ENCODE peak calls at places on chromosomes 1 and 21, in four cellular contexts. J is HepG2, U is transverse colon, Q is mesenchymal stem cell. F is an unnamed sample. For H3K4me1, the result is how much of the 10 kb centered on the place peaks cover.

GRCh38 chr1:9247894-9248293 is 13.3 kb downstream of the H6PD start:
- DNase-seq in Q (no peak), U (no peak), J (no peak), F (peak)

GRCh38 chr21:43345746-43346409 is 81.1 kb downstream of the SIK1 start:
- DNase-seq in Q (peak), J (peak), U (no peak), F (no peak)

GRCh38 chr1:234913771-234914170 is 214.9 kb downstream of the TOMM20 start:
- DNase-seq in J (no peak), U (no peak), Q (no peak), F (no peak)

GRCh38 chr1:92826792-92827191 is 5.0 kb upstream of the RPL5 start:
- DNase-seq in U (no peak), Q (no peak), J (no peak), F (no peak)

GRCh38 chr1:119964673-119965363 is 68.5 kb upstream of the ADAM30 start:
- DNase-seq in Q (no peak), J (no peak), U (no peak), F (no peak)

GRCh38 chr1:6188466-6188865 is 8.3 kb upstream of the CHD5 start:
- DNase-seq in Q (no peak), J (no peak), U (no peak), F (no peak)

GRCh38 chr1:206551985-206552325 is 44.6 kb downstream of the RASSF5 start:
- DNase-seq in Q (no peak), J (no peak), U (peak), F (no peak)

GRCh38 chr1:36400825-36401601 is 3.3 kb upstream of the LSM10 start:
- DNase-seq in Q (peak), U (peak), J (peak), F (peak)

GRCh38 chr1:80365634-80366033 is 1359.1 kb upstream of the ADGRL4 start:
- DNase-seq in U (no peak), Q (no peak), J (no peak), F (no peak)

GRCh38 chr1:227574926-227575325 is 11.6 kb downstream of the ZNF678 start:
- DNase-seq in U (no peak), J (no peak), Q (no peak), F (no peak)

GRCh38 chr1:117290855-117291254 is 76.4 kb upstream of the MAN1A2 start:
- DNase-seq in U (no peak), J (no peak), Q (no peak), F (no peak)

GRCh38 chr1:194280463-194280862 is 1094.0 kb upstream of the B3GALT2 start:
- DNase-seq in Q (no peak), U (no peak), J (no peak), F (no peak)

GRCh38 chr1:111147948-111148347 is 7.9 kb downstream of the CEPT1 start:
- DNase-seq in J (no peak), Q (no peak), U (no peak), F (no peak)

GRCh38 chr1:85502171-85502570 is 37.2 kb upstream of the DDAH1 start:
- DNase-seq in Q (peak), U (no peak), J (peak), F (no peak)

GRCh38 chr1:4033129-4033676 is 133.1 kb upstream of the C1orf174 start:
- DNase-seq in J (no peak), U (no peak), Q (no peak), F (no peak)

GRCh38 chr1:174871886-174872285 is 127.9 kb upstream of the CACYBP start:
- DNase-seq in Q (no peak), J (no peak), U (no peak), F (no peak)

GRCh38 chr1:13808729-13809131 is 108.7 kb downstream of the PRDM2 start:
- DNase-seq in Q (peak), U (no peak), J (no peak), F (peak)

GRCh38 chr1:34050711-34051485 is 114.1 kb downstream of the CSMD2 start:
- DNase-seq in U (no peak), Q (no peak), J (no peak), F (no peak)

GRCh38 chr1:241888232-241888631 is 40.2 kb downstream of the EXO1 start:
- DNase-seq in J (no peak), Q (peak), U (no peak), F (no peak)

GRCh38 chr1:54095543-54096286 is 42.3 kb downstream of the TCEANC2 start:
- DNase-seq in Q (peak), U (no peak), J (no peak), F (no peak)

GRCh38 chr1:182196897-182197546 is 135.5 kb upstream of the ZNF648 start:
- DNase-seq in Q (no peak), U (no peak), J (no peak), F (peak)

GRCh38 chr1:202165267-202165941 is 5.0 kb upstream of the PTPN7 start:
- DNase-seq in Q (no peak), U (no peak), J (no peak), F (no peak)

GRCh38 chr1:202165942-202166843 is 5.8 kb upstream of the PTPN7 start:
- DNase-seq in Q (no peak), J (no peak), U (no peak), F (no peak)

GRCh38 chr1:202163281-202164270 is 3.2 kb upstream of the PTPN7 start:
- DNase-seq in J (no peak), Q (no peak), U (no peak), F (peak)

GRCh38 chr1:202162418-202163280 is 2.2 kb upstream of the PTPN7 start:
- DNase-seq in J (no peak), Q (no peak), U (no peak), F (no peak)

DNA sequence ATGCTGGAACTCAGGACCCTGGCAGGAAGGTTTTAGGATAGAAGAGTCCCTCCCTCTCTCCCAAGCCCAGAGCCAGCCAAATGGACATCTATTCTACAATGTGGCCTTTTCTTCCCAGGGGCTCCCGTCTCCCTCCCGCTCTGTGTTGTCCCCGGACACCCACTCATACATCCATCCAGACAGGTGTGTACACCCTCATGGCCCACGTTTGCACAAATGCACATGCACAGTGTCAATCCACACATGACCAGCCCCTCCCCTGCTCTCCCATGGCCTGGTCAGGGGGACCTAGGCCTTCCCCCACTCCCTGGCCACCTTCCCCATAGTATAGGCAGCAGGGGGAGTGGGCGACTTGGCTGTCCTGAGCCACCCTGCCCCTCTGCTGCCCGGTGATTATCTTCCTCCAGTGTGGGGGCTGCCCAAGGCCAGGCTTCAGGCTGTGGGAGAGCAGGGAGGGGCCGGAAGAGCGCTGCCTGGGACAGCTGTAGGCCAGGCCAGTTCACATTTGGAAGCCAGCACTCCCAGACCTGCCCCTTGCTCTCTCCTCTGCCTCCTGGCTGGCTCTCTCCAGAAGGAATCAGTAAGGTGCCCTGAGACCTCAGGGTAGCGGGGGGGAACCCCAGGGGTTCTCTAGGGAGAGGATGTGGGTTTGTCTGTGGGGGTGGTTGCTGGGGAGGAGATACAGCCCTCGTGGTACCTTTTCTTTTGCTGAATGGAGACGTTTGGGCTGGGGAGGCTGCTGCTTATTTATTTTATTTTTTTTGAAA is 4.1 kb upstream of the PTPN7 start:
- DNase-seq in Q (no peak), J (no peak), U (peak), F (no peak)
- H3K4me1 ChIP-seq in Q (under half), J (under half), U (under half), F (half or more)

GRCh38 chr1:16112558-16113555 is 39.4 kb upstream of the FAM131C start:
- DNase-seq in U (no peak), J (peak), Q (peak), F (peak)
- H3K4me1 ChIP-seq in U (under half), J (half or more), Q (under half), F (under half)

GRCh38 chr21:45409466-45410150 is 4.6 kb downstream of the COL18A1 start:
- DNase-seq in J (peak), U (no peak), Q (no peak), F (peak)

GRCh38 chr21:45411810-45412206 is 6.8 kb downstream of the COL18A1 start:
- DNase-seq in U (no peak), Q (no peak), J (no peak), F (peak)

GRCh38 chr21:45410865-45411809 is 6.2 kb downstream of the COL18A1 start:
- DNase-seq in J (no peak), U (no peak), Q (peak), F (no peak)

GRCh38 chr21:45408811-45409261 is 3.9 kb downstream of the COL18A1 start:
- DNase-seq in U (no peak), J (no peak), Q (no peak), F (peak)

DNA sequence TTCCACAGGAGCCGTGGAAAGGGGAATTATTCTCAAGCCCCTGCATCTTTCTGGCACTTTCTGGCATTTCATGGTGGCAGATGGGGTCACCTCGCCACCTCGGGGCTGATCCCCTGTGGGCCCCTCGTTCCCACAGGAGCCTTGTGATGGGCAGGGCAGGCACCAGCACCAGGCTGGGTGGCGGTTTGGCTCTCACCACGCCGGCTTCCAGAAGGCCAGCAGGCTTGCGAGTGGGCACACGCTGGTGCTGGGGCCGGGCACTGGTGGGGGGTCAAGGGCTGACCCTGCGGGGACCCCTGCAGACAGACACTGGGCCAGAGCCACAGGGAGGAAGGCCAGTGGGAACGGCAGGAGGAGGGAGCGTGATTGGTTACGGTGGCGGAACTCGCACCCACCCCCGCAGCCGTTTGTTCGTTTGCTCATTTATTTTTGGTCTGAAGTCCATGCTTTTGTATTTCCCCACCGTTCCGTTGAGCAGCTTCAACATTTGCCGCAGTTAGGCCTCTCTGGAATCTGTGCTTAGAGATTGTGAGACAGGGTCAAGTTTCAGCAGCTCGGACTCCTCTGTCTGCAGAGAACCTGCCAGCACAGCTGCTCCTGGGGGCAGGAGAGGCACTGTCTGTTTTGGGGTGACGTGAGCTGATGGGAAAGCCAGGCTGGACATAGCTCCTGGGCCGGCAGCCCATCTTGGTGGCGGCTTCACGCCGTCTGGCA is 5.3 kb downstream of the COL18A1 start:
- DNase-seq in U (no peak), J (peak), Q (no peak), F (peak)
- H3K4me1 ChIP-seq in U (under half), J (half or more), Q (half or more), F (under half)

GRCh38 chr1:25553749-25554425 is 10.5 kb downstream of the LDLRAP1 start:
- DNase-seq in J (no peak), Q (no peak), U (no peak), F (no peak)

GRCh38 chr1:25550683-25551310 is 7.4 kb downstream of the LDLRAP1 start:
- DNase-seq in J (peak), U (no peak), Q (no peak), F (peak)

GRCh38 chr1:25549273-25550154 is 6.1 kb downstream of the LDLRAP1 start:
- DNase-seq in U (peak), Q (peak), J (peak), F (no peak)

GRCh38 chr1:25548601-25549000 is 5.2 kb downstream of the LDLRAP1 start:
- DNase-seq in J (no peak), Q (no peak), U (no peak), F (no peak)

DNA sequence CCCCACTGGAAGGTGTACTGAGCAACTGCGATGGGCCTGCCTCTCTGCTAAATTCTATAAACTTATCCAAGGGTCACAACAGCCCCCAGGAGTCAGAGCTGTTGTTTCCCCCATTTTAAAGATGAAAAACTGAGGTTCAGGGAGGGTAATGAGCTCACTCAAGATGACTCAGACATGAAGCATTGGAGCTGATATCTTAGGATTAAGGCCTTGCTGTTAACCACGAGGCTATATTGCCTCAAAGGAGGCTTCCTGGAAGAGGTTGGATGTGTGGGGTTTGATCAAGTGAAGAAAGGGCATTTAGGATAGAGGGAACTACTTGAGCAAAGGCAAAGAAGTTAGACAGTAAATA is 6.7 kb downstream of the LDLRAP1 start:
- DNase-seq in Q (peak), J (no peak), U (no peak), F (no peak)
- H3K4me1 ChIP-seq in Q (under half), J (half or more), U (under half), F (under half)

GRCh38 chr1:10776206-10776905 is 20.1 kb downstream of the CASZ1 start:
- DNase-seq in Q (no peak), U (peak), J (no peak), F (no peak)
- H3K4me1 ChIP-seq in Q (under half), U (half or more), J (under half), F (under half)